ENCODE peak calls at places on chromosomes 4 and X, in four cellular contexts. I is activated CD4-positive, CD25-positive, alpha-beta regulatory T cell; A is cardiac muscle cell; B is NT2/D1. H is an unnamed sample.

GRCh38 chr4:5280845-5281244 is 229.6 kb downstream of the STK32B start:
- DNase-seq in I (no peak), B (no peak), A (no peak), H (no peak)

GRCh38 chr4:115671581-115671980 is 558.2 kb upstream of the NDST4 start:
- DNase-seq in A (no peak), I (no peak), B (no peak), H (no peak)

GRCh38 chr4:67603310-67604028 is 44.9 kb downstream of the STAP1 start:
- DNase-seq in I (no peak), A (no peak), B (no peak), H (no peak)

GRCh38 chrX:143648705-143649104 is 12.8 kb upstream of the SLITRK4 start:
- DNase-seq in I (no peak), A (peak; percentile 27), B (no peak), H (no peak)

GRCh38 chr4:66613591-66613990 is 931.7 kb downstream of the CENPC start:
- DNase-seq in A (no peak), I (no peak), B (no peak), H (no peak)

GRCh38 chr4:45438047-45438446 is 685.8 kb downstream of the GABRG1 start:
- DNase-seq in B (no peak), I (no peak), A (peak; percentile 6), H (no peak)

GRCh38 chr4:128653514-128654420 is 155.7 kb upstream of the JADE1 start:
- DNase-seq in A (peak; percentile 92), I (no peak), B (no peak), H (peak; percentile 51)

GRCh38 chr4:23476514-23477090 is 413.2 kb downstream of the PPARGC1A start:
- DNase-seq in A (no peak), I (no peak), B (no peak), H (no peak)

GRCh38 chrX:793216-793770 is 162.7 kb downstream of the SHOX start:
- DNase-seq in B (no peak), A (no peak), I (no peak), H (no peak)

H was measured in ovary.